ENCODE peak calls at places on chromosome 4, in nine cellular contexts. B is thoracic aorta, T is iPS DF 6.9, M is ascending aorta, V is psoas muscle, H is HCT116, N is upper lobe of left lung, G is K562, U is right atrium auricular region. K is an unnamed sample.
A peak's percentile ranks its signal among the peaks of the same experiment; 100 is the strongest.

GRCh38 chr4:176277162-176277904 is 8.3 kb upstream of the ASB5 start:
- DNase-seq in B (no peak), T (peak; percentile 25), N (no peak), U (peak; percentile 60), V (peak; percentile 78), M (peak; percentile 68), H (peak; percentile 39), G (peak; percentile 65), K (no peak)

GRCh38 chr4:38310446-38311043 is 350.3 kb downstream of the PTTG2 start:
- DNase-seq in N (no peak), U (no peak), V (no peak), T (no peak), G (no peak), B (no peak), M (no peak), H (no peak), K (peak; percentile 64)

GRCh38 chr4:84336964-84337705 is 162.0 kb downstream of the NKX6-1 start:
- DNase-seq in V (no peak), M (no peak), N (no peak), H (no peak), T (no peak), U (no peak), B (no peak), G (no peak), K (no peak)

GRCh38 chr4:37441231-37442061 is 196.9 kb downstream of the NWD2 start:
- DNase-seq in N (no peak), H (peak; percentile 84), T (no peak), M (no peak), U (no peak), B (no peak), G (no peak), V (no peak), K (no peak)

GRCh38 chr4:1416051-1416947 is 10.1 kb upstream of the NKX1-1 start:
- DNase-seq in U (peak; percentile 38), N (peak; percentile 61), T (no peak), H (no peak), G (no peak), V (no peak), M (peak; percentile 56), B (no peak), K (no peak)

GRCh38 chr4:46676364-46676763 is 232.7 kb downstream of the COX7B2 start:
- DNase-seq in V (no peak), G (no peak), B (no peak), H (no peak), M (no peak), U (no peak), N (no peak), T (no peak), K (no peak)

GRCh38 chr4:47349323-47349722 is 114.2 kb downstream of the COMMD8 start:
- DNase-seq in T (no peak), G (no peak), N (no peak), H (no peak), M (no peak), U (no peak), V (no peak), B (no peak), K (no peak)

GRCh38 chr4:71066737-71067716 is 73.6 kb downstream of the DCK start:
- DNase-seq in V (no peak), G (no peak), N (no peak), U (no peak), H (no peak), M (no peak), B (no peak), T (no peak), K (no peak)

GRCh38 chr4:137455647-137456321 is 76.5 kb downstream of the PCDH18 start:
- DNase-seq in V (no peak), H (no peak), B (no peak), U (no peak), M (no peak), N (no peak), G (no peak), T (no peak), K (no peak)

GRCh38 chr4:1080961-1081688 is 32.2 kb downstream of the RNF212 start:
- DNase-seq in T (no peak), V (no peak), G (peak; percentile 35), U (no peak), N (no peak), M (no peak), B (no peak), H (no peak), K (no peak)

DNA sequence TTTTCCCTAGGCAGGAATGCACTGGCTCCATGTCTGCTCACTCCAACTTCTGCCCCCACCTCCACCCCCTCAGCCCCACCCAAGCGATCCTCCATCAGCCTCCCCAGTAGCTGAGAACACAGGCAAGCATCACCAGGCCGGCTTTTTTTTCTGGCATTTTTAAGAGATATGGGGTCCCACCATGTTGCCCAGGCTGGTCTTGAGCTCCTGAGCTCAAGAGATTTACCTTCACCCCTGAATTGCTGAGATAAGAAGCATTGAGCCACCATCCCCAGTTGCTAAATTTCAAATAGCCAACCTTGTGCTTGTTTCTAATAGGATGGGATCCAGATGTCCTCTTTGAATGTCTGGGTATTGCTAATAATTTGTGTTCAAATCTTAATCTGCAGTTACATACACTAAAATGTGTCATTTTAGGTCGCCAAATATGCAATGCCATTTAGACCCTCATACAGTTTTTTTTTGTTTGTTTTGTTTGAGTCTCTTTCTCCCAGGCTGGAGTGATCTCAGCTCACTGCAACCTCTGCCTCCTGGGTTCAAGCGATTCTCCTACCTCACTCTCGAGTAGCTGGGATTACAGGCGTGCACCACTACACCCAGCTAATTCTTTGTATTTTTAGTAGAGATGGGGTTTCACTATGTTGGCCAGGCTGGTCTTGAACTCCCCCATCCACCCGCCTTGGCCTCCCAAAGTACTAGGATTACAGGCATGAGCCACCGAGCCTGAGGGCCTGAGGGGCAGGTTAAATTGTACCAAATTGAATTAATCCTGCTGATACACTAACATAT is 8.8 kb downstream of the LARP7 start:
- DNase-seq in V (no peak), G (no peak), H (no peak), U (no peak), T (peak; percentile 91), B (no peak), N (no peak), M (no peak), K (no peak)
- H3K36me3 ChIP-seq in V (peaks cover 64% of the 10 kb centered on the region), G (peaks cover 48% of the 10 kb centered on the region), H (peaks cover 45% of the 10 kb centered on the region), U (peaks cover 47% of the 10 kb centered on the region), T (peaks cover 15% of the 10 kb centered on the region), B (peaks cover 34% of the 10 kb centered on the region), N (peaks cover 38% of the 10 kb centered on the region), M (peaks cover 31% of the 10 kb centered on the region), K (peaks cover 51% of the 10 kb centered on the region)

DNA sequence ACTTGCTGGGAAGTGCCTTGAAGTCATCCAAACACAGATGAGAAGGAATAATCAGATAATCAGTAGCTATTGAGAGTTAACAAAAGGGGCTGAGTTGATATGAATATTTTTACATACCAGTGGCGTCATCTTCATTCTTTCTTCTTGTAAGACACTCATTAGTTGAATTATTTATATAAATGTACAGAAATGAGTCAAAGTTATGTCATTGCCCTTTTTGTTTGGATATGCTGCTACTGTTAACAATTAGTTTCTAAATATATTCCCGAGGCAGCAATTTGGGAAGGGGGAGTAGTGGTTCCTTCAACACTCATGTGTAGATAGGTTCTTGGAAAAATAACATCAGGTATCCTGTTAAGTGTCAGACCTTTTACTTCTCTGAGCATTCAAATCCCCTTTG is 436.6 kb downstream of the SPRY1 start:
- DNase-seq in H (no peak), T (no peak), U (no peak), M (no peak), N (no peak), B (no peak), G (no peak), V (no peak), K (no peak)
- H3K4me1 ChIP-seq in H (peaks cover 3% of the 10 kb centered on the region), T (no peaks in the 10 kb centered on the region), U (no peaks in the 10 kb centered on the region), M (peaks cover 3% of the 10 kb centered on the region), N (peaks cover 7% of the 10 kb centered on the region), B (peaks cover 19% of the 10 kb centered on the region), G (no peaks in the 10 kb centered on the region), V (peaks cover 26% of the 10 kb centered on the region), K (peaks cover 3% of the 10 kb centered on the region)

DNA sequence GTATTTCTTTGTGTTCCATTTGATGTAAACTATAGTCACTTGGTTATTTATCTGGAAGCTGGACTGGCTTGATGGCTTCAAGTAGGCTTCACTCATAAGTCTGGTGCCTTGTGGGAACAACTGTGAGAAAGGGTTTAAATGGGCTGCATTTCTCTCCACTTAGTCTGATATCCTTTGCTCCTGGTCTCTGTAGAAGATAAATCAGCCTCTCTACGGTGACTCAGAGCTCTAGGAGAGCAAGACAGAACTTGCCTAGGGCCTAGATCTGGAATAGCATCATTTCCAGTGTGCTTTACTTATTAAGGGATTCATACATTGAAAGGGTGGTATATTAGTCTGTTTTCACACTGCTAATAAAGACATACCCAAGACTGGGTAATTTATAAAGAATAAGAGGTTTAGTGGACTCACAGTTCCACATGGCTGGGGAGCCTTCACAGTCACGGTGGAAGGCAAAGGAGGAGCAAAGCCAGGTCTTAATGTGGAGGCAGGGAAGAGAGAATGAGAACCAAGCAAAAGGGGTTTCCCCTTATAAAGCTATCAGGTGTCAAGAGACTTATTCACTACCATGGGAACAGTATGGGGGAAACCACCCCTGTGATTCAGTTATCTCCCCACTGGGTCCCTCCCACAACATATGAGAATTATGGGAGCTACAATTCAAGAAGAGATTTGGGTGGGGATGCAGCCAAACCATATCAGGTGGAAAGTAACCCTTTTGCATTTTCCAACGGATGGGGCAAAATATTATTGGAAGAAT is 1746.4 kb upstream of the PCDH7 start:
- DNase-seq in U (no peak), N (no peak), T (no peak), G (no peak), M (no peak), V (no peak), B (no peak), H (no peak), K (no peak)
- H3K9me3 ChIP-seq in U (no peaks in the 10 kb centered on the region), N (no peaks in the 10 kb centered on the region), T (no peaks in the 10 kb centered on the region), G (peaks cover 2% of the 10 kb centered on the region), M (no peaks in the 10 kb centered on the region), V (no peaks in the 10 kb centered on the region), B (no peaks in the 10 kb centered on the region), H (no peaks in the 10 kb centered on the region), K (no peaks in the 10 kb centered on the region)

GRCh38 chr4:108030332-108030731 is 40.6 kb downstream of the HADH start:
- DNase-seq in H (peak; percentile 16), G (peak; percentile 40), M (no peak), V (no peak), N (no peak), U (no peak), B (no peak), T (peak; percentile 22), K (peak; percentile 9)
- H3K36me3 ChIP-seq in H (peaks cover 2% of the 10 kb centered on the region), G (peaks cover 41% of the 10 kb centered on the region), M (peaks cover 75% of the 10 kb centered on the region), V (peaks cover 85% of the 10 kb centered on the region), N (peaks cover 23% of the 10 kb centered on the region), U (peaks cover 74% of the 10 kb centered on the region), B (peaks cover 26% of the 10 kb centered on the region), T (peaks cover 13% of the 10 kb centered on the region), K (no peaks in the 10 kb centered on the region)

GRCh38 chr4:105633241-105633640 is 75.2 kb downstream of the INTS12 start:
- DNase-seq in M (no peak), N (no peak), G (no peak), B (no peak), U (no peak), V (no peak), H (no peak), T (no peak), K (no peak)
- H3K4me1 ChIP-seq in M (no peaks in the 10 kb centered on the region), N (peaks cover 15% of the 10 kb centered on the region), G (no peaks in the 10 kb centered on the region), B (peaks cover 30% of the 10 kb centered on the region), U (no peaks in the 10 kb centered on the region), V (peaks cover 22% of the 10 kb centered on the region), H (no peaks in the 10 kb centered on the region), T (no peaks in the 10 kb centered on the region), K (no peaks in the 10 kb centered on the region)

GRCh38 chr4:14025093-14025492 is 397.6 kb upstream of the BOD1L1 start:
- DNase-seq in M (no peak), N (no peak), T (no peak), B (no peak), H (no peak), G (no peak), U (no peak), V (no peak), K (no peak)
- H3K9me3 ChIP-seq in M (no peaks in the 10 kb centered on the region), N (no peaks in the 10 kb centered on the region), T (no peaks in the 10 kb centered on the region), B (no peaks in the 10 kb centered on the region), H (no peaks in the 10 kb centered on the region), G (no peaks in the 10 kb centered on the region), U (no peaks in the 10 kb centered on the region), V (no peaks in the 10 kb centered on the region), K (no peaks in the 10 kb centered on the region)

GRCh38 chr4:81447551-81448266 is 24.0 kb downstream of the RASGEF1B start:
- DNase-seq in V (no peak), U (no peak), N (no peak), B (no peak), T (no peak), M (no peak), H (no peak), G (no peak), K (no peak)
- H3K36me3 ChIP-seq in V (peaks cover 81% of the 10 kb centered on the region), U (peaks cover 62% of the 10 kb centered on the region), N (peaks cover 48% of the 10 kb centered on the region), B (no peaks in the 10 kb centered on the region), T (no peaks in the 10 kb centered on the region), M (peaks cover 11% of the 10 kb centered on the region), H (no peaks in the 10 kb centered on the region), G (no peaks in the 10 kb centered on the region), K (peaks cover 36% of the 10 kb centered on the region)

K was measured in effector memory CD4-positive, alpha-beta T cell.